ENCODE peak calls at places on chromosomes 2 and 18, in five cellular contexts. F is suprapubic skin, Z is esophagus muscularis mucosa, U is SK-N-MC, I is transverse colon. J is an unnamed sample.
A peak's percentile ranks its signal among the peaks of the same experiment; 100 is the strongest.

GRCh38 chr2:161418275-161418714 is 2.2 kb downstream of the TBR1 start:
- DNase-seq in F (no peak), Z (no peak), U (no peak), I (no peak), J (no peak)

GRCh38 chr2:133927894-133928293 is 326.0 kb upstream of the MGAT5 start:
- DNase-seq in F (no peak), Z (no peak), U (no peak), I (no peak), J (no peak)

GRCh38 chr2:138846216-138846821 is 66.1 kb upstream of the NXPH2 start:
- DNase-seq in F (no peak), Z (no peak), U (peak; percentile 50), I (no peak), J (no peak)

GRCh38 chr2:174789001-174789400 is 24.7 kb upstream of the CHRNA1 start:
- DNase-seq in F (no peak), Z (peak; percentile 77), U (no peak), I (no peak), J (no peak)

GRCh38 chr2:59713577-59713976 is 839.9 kb downstream of the BCL11A start:
- DNase-seq in F (no peak), Z (no peak), U (no peak), I (no peak), J (no peak)

GRCh38 chr2:217622664-217623063 is 380.1 kb downstream of the TNS1 start:
- DNase-seq in F (no peak), Z (no peak), U (no peak), I (no peak), J (no peak)

GRCh38 chr2:68726608-68727367 is 7.8 kb upstream of the ARHGAP25 start:
- DNase-seq in F (no peak), Z (no peak), U (no peak), I (peak; percentile 70), J (peak; percentile 58)

GRCh38 chr2:12155308-12156061 is 409.1 kb downstream of the LPIN1 start:
- DNase-seq in F (no peak), Z (no peak), U (no peak), I (no peak), J (no peak)

GRCh38 chr18:54558609-54559585 is 32.1 kb upstream of the DYNAP start:
- DNase-seq in F (no peak), Z (no peak), U (no peak), I (no peak), J (no peak)

GRCh38 chr2:8966123-8966908 is 37.2 kb downstream of the MBOAT2 start:
- DNase-seq in F (no peak), Z (no peak), U (no peak), I (no peak), J (no peak)

GRCh38 chr18:3251963-3252277 is 4.3 kb downstream of the MYL12A start:
- DNase-seq in F (no peak), Z (no peak), U (no peak), I (no peak), J (no peak)

GRCh38 chr18:33014060-33014796 is 241.4 kb upstream of the KLHL14 start:
- DNase-seq in F (no peak), Z (no peak), U (no peak), I (no peak), J (no peak)
- TF ChIP-seq POLR2AphosphoS5 in F (no peak), Z (no peak), U (no peak), I (no peak), J (no peak)

GRCh38 chr18:332721-333513 is 65.1 kb upstream of the THOC1 start:
- DNase-seq in F (no peak), Z (no peak), U (no peak), I (peak; percentile 15), J (no peak)
- TF ChIP-seq POLR2AphosphoS5 in F (no peak), Z (no peak), U (no peak), I (no peak), J (no peak)

GRCh38 chr2:64157792-64158191 is 13.6 kb upstream of the PELI1 start:
- DNase-seq in F (no peak), Z (no peak), U (no peak), I (no peak), J (no peak)
- TF ChIP-seq POLR2AphosphoS5 in F (peak; percentile 37), Z (peak; percentile 41), U (no peak), I (no peak), J (peak; percentile 41)

DNA sequence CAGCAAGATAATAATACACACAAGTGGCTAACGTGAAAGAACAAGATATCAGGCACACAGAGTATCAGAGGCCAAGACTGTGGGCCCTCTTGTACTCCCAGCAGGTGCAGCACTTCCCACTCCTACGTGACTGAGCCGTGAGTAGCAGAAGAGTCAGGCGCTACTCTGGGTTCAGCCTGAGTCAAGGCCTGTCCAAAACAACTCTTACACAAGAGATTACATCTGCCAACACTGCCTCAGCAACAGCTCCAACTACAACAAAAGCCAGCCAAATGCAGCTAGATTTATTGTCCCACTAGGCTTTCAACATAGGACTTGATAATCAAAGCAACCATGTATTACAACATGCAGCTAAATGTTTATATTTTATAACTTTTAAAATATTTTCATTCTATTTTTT is 56.2 kb downstream of the ITSN2 start:
- DNase-seq in F (peak; percentile 70), Z (no peak), U (no peak), I (peak; percentile 30), J (no peak)
- TF ChIP-seq POLR2AphosphoS5 in F (no peak), Z (peak; percentile 67), U (no peak), I (peak; percentile 70), J (peak; percentile 88)

DNA sequence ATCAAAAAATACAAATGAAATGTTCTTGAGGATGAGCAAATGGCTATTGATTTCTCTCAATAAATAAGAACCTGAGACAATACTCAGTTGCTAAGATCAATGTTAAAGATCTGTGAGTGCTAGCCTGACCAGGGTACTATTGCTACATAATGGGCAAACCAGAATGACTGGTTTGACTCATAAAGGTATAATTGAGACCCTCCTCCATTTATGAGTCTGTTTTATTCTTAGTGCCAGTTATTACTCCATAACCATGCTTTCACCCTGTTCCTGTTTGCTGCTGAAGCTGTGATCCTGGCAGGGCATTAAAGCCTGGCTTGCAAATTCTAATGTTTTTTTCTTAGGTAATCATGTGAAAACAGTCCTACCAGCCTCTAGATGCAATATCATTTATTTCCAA is 56.6 kb upstream of the PPM1B start:
- DNase-seq in F (no peak), Z (no peak), U (no peak), I (no peak), J (no peak)
- TF ChIP-seq POLR2AphosphoS5 in F (no peak), Z (no peak), U (no peak), I (no peak), J (no peak)

GRCh38 chr2:219228026-219228744 is 1.3 kb downstream of the ATG9A start:
- DNase-seq in F (no peak), Z (no peak), U (no peak), I (no peak), J (no peak)

GRCh38 chr2:219221956-219222518 is 3.3 kb upstream of the ABCB6 start:
- DNase-seq in F (no peak), Z (no peak), U (no peak), I (no peak), J (no peak)

GRCh38 chr2:219228745-219229374 is 576 bp downstream of the ATG9A start:
- DNase-seq in F (no peak), Z (no peak), U (no peak), I (no peak), J (peak; percentile 88)

GRCh38 chr2:219223831-219224610 is 5.3 kb upstream of the ABCB6 start:
- DNase-seq in F (no peak), Z (no peak), U (no peak), I (no peak), J (no peak)

DNA sequence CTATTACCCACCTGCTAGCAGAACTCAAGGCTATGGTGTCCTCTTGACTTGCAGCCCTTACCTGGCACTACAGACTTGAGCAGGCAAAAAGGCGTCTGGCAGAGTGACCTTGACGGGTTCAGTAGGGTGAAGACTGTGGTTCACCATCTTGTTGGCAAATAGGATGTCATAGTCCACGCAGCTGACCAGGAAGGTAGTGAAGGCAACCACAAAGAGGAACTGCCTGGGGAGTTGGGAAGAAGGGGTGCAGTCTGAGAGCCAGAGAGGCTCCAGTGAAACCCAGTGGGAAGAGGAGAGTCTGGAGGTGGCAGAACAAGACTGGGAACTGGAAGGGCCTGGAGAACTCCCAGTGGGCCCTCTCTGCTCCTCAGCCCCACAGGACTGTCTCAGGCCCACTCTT is 4.1 kb downstream of the ATG9A start:
- DNase-seq in F (no peak), Z (no peak), U (no peak), I (no peak), J (no peak)
- TF ChIP-seq POLR2AphosphoS5 in F (no peak), Z (no peak), U (no peak), I (no peak), J (no peak)

DNA sequence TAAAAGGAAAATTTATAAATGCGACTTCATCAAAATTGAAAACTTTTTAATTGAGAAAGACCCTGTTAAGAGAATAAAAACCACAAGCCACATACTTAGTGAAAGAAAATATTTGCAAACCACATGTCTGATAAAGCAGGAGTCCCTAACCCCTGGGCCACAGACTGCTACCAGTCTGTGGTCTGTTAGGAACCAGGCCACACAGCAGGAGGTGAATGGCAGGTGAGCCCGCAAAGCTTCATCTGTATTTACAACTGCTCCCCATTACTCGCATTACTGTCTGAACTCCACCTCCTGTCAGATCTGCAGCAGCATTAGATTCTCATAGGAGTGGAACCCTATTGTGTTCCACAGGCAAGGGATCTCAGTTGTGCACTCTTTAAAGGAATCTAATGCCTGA is 95.5 kb upstream of the CRACDL start:
- DNase-seq in F (no peak), Z (no peak), U (no peak), I (no peak), J (no peak)
- TF ChIP-seq POLR2AphosphoS5 in F (no peak), Z (no peak), U (no peak), I (no peak), J (no peak)

GRCh38 chr2:237444026-237444425 is 30.1 kb upstream of the COL6A3 start:
- DNase-seq in F (no peak), Z (no peak), U (no peak), I (no peak), J (no peak)

GRCh38 chr2:237437566-237437965 is 23.6 kb upstream of the COL6A3 start:
- DNase-seq in F (peak; percentile 61), Z (no peak), U (no peak), I (no peak), J (no peak)

GRCh38 chr2:237438082-237438925 is 24.3 kb upstream of the COL6A3 start:
- DNase-seq in F (peak; percentile 46), Z (no peak), U (no peak), I (peak; percentile 55), J (no peak)

GRCh38 chr2:237440819-237441281 is 26.9 kb upstream of the COL6A3 start:
- DNase-seq in F (peak; percentile 46), Z (no peak), U (no peak), I (no peak), J (no peak)

GRCh38 chr2:237441605-237442004 is 27.6 kb upstream of the COL6A3 start:
- DNase-seq in F (peak; percentile 66), Z (no peak), U (no peak), I (no peak), J (no peak)
- TF ChIP-seq POLR2AphosphoS5 in F (peak; percentile 28), Z (peak; percentile 59), U (no peak), I (peak; percentile 61), J (no peak)